ENCODE peak calls at places on chromosomes 13 and 19, in six cellular contexts. A is A172; C is AG08395; I is putamen; V is stimulated activated CD8-positive, alpha-beta memory T cell treated with anti-CD3 and anti-CD28 coated beads, Interleukin-7, amount 100 ng/mL, for 24 hours; Q is NCI-H2227 treated with DMSO at 0.1 percent for 48 hours. Z is an unnamed sample.

GRCh38 chr13:51731759-51732158 is 72.2 kb downstream of the DHRS12 start:
- DNase-seq in A (peak), C (peak), I (peak), V (no peak), Q (no peak), Z (no peak)

GRCh38 chr13:26953273-26953672 is 192.7 kb upstream of the GPR12 start:
- DNase-seq in A (no peak), C (no peak), I (no peak), V (no peak), Q (no peak), Z (no peak)

GRCh38 chr19:18364826-18365528 is 21.0 kb upstream of the GDF15 start:
- DNase-seq in A (peak), C (peak), I (peak), V (no peak), Q (peak), Z (peak)

GRCh38 chr13:61142506-61142905 is 273.1 kb downstream of the PCDH20 start:
- DNase-seq in A (no peak), C (no peak), I (no peak), V (no peak), Q (no peak), Z (no peak)

GRCh38 chr19:1811942-1812425 is at the start of gene ATP8B3:
- DNase-seq in A (no peak), C (peak), I (no peak), V (no peak), Q (no peak), Z (no peak)

GRCh38 chr19:9075064-9075964 is 11.5 kb upstream of the OR1M1 start:
- DNase-seq in A (peak), C (peak), I (peak), V (no peak), Q (peak), Z (peak)

GRCh38 chr19:55454787-55455243 is 6.6 kb downstream of the ISOC2 start:
- DNase-seq in A (peak), C (peak), I (peak), V (no peak), Q (peak), Z (no peak)

GRCh38 chr13:73810647-73811046 is 323.6 kb downstream of the KLF12 start:
- DNase-seq in A (no peak), C (no peak), I (no peak), V (no peak), Q (no peak), Z (no peak)

GRCh38 chr13:66887088-66887487 is 343.0 kb downstream of the PCDH9 start:
- DNase-seq in A (no peak), C (peak), I (peak), V (no peak), Q (no peak), Z (no peak)

GRCh38 chr19:5046339-5047039 is 77.6 kb downstream of the KDM4B start:
- DNase-seq in A (peak), C (peak), I (no peak), V (no peak), Q (no peak), Z (peak)

GRCh38 chr19:16795042-16795441 is 34.2 kb upstream of the SIN3B start:
- DNase-seq in A (no peak), C (no peak), I (no peak), V (no peak), Q (no peak), Z (no peak)

GRCh38 chr19:1406818-1407661 is at the start of gene DAZAP1:
- DNase-seq in A (peak), C (peak), I (peak), V (peak), Q (peak), Z (peak)

GRCh38 chr13:50400035-50400726 is 384.9 kb downstream of the KCNRG start:
- DNase-seq in A (no peak), C (no peak), I (peak), V (no peak), Q (no peak), Z (peak)

GRCh38 chr19:15115080-15115479 is 7.9 kb downstream of the SYDE1 start:
- DNase-seq in A (no peak), C (peak), I (no peak), V (no peak), Q (no peak), Z (peak)